ENCODE peak calls at places on chromosomes 1 and 21, in four cellular contexts. W is brain microvascular endothelial cell; K is pancreas; P is CD8-positive, alpha-beta memory T cell. L is an unnamed sample.

GRCh38 chr1:234638832-234639799 is 29.1 kb upstream of the IRF2BP2 start:
- DNase-seq in K (no peak), W (no peak), P (no peak), L (no peak)

GRCh38 chr1:240258910-240259309 is 167.2 kb downstream of the FMN2 start:
- DNase-seq in P (no peak), W (peak), K (no peak), L (peak)

GRCh38 chr1:1118893-1119220 is 3.0 kb upstream of the C1orf159 start:
- DNase-seq in P (no peak), K (no peak), W (no peak), L (no peak)

GRCh38 chr1:188778578-188778977 is 1699.1 kb downstream of the BRINP3 start:
- DNase-seq in W (no peak), P (no peak), K (no peak), L (no peak)

GRCh38 chr1:154478639-154479038 is 23.4 kb upstream of the TDRD10 start:
- DNase-seq in P (no peak), W (no peak), K (no peak), L (peak)

GRCh38 chr1:217881607-217882332 is 250.6 kb downstream of the SPATA17 start:
- DNase-seq in P (no peak), W (no peak), K (no peak), L (peak)

GRCh38 chr1:90114521-90115141 is 119.7 kb downstream of the ZNF326 start:
- DNase-seq in K (no peak), P (no peak), W (peak), L (peak)

GRCh38 chr1:182629674-182630073 is 25.5 kb upstream of the RGS16 start:
- DNase-seq in W (no peak), P (peak), K (no peak), L (no peak)

GRCh38 chr1:3483801-3484444 is 29.5 kb downstream of the ARHGEF16 start:
- DNase-seq in K (no peak), P (no peak), W (no peak), L (peak)

GRCh38 chr1:190583862-190584261 is 106.2 kb upstream of the BRINP3 start:
- DNase-seq in P (no peak), W (no peak), K (no peak), L (no peak)

GRCh38 chr1:205510951-205511330 is 6.5 kb downstream of the CDK18 start:
- DNase-seq in K (no peak), W (no peak), P (no peak), L (no peak)

GRCh38 chr1:116521186-116521585 is 49.6 kb downstream of the CD58 start:
- DNase-seq in K (no peak), P (no peak), W (peak), L (peak)

GRCh38 chr1:226633541-226634155 is 85.1 kb downstream of the STUM start:
- DNase-seq in P (no peak), K (no peak), W (no peak), L (no peak)

GRCh38 chr1:8625480-8625879 is 192.0 kb downstream of the RERE start:
- DNase-seq in P (no peak), K (no peak), W (no peak), L (no peak)

GRCh38 chr1:99590578-99591209 is 55.2 kb upstream of the PALMD start:
- DNase-seq in K (no peak), W (peak), P (no peak), L (peak)

GRCh38 chr21:41582866-41583265 is 74.9 kb upstream of the TMPRSS2 start:
- DNase-seq in K (no peak), W (no peak), P (no peak), L (no peak)

GRCh38 chr1:218479436-218480115 is 134.4 kb downstream of the TGFB2 start:
- DNase-seq in P (no peak), K (no peak), W (peak), L (peak)

GRCh38 chr1:69982992-69983391 is 222.4 kb downstream of the LRRC40 start:
- DNase-seq in K (no peak), W (peak), P (no peak), L (peak)

GRCh38 chr1:52268372-52268771 is 97.6 kb downstream of the CC2D1B start:
- DNase-seq in K (no peak), P (no peak), W (peak), L (peak)

GRCh38 chr1:81695741-81696140 is 105.0 kb upstream of the ADGRL2 start:
- DNase-seq in K (no peak), W (peak), P (no peak), L (peak)

GRCh38 chr1:50646526-50646925 is 223.3 kb upstream of the DMRTA2 start:
- DNase-seq in W (no peak), K (no peak), P (no peak), L (no peak)

GRCh38 chr1:19484793-19485361 is 462 bp downstream of the CAPZB start:
- DNase-seq in P (no peak), K (no peak), W (no peak), L (no peak)

GRCh38 chr1:169100883-169101214 is 5.6 kb upstream of the ATP1B1 start:
- DNase-seq in W (no peak), K (no peak), P (no peak), L (no peak)

GRCh38 chr1:1671365-1672119 is 12.7 kb upstream of the CDK11B start:
- DNase-seq in P (no peak), W (no peak), K (peak), L (no peak)

GRCh38 chr1:4931486-4931885 is 277.1 kb downstream of the AJAP1 start:
- DNase-seq in K (no peak), W (peak), P (no peak), L (no peak)

GRCh38 chr1:196400478-196401453 is 207.5 kb downstream of the KCNT2 start:
- DNase-seq in W (peak), K (no peak), P (no peak), L (peak)

GRCh38 chr21:16573581-16573980 is 843.8 kb downstream of the USP25 start:
- DNase-seq in W (peak), K (no peak), P (no peak), L (peak)

GRCh38 chr1:43706598-43707190 is 642 bp upstream of the ST3GAL3 start:
- DNase-seq in P (no peak), K (no peak), W (no peak), L (peak)

GRCh38 chr1:154931940-154932487 is 4.5 kb downstream of the PMVK start:
- DNase-seq in P (no peak), W (no peak), K (no peak), L (no peak)

GRCh38 chr1:187244623-187245022 is 415.9 kb downstream of the PLA2G4A start:
- DNase-seq in P (no peak), W (no peak), K (no peak), L (peak)

GRCh38 chr1:165871311-165872067 is 44.1 kb downstream of the UCK2 start:
- DNase-seq in K (no peak), W (peak), P (peak), L (peak)

GRCh38 chr1:162564762-162565218 is 3.3 kb downstream of the UAP1 start:
- DNase-seq in P (no peak), K (no peak), W (no peak), L (peak)

GRCh38 chr1:51518033-51518729 is 885 bp downstream of the EPS15 start:
- DNase-seq in P (peak), K (peak), W (no peak), L (peak)

GRCh38 chr1:192986110-192986747 is 72.9 kb downstream of the UCHL5 start:
- DNase-seq in P (no peak), W (peak), K (no peak), L (peak)

GRCh38 chr1:43980255-43981134 is 1.5 kb downstream of the B4GALT2 start:
- DNase-seq in W (no peak), K (peak), P (no peak), L (peak)

GRCh38 chr1:173002891-173003582 is 47.7 kb downstream of the TNFSF18 start:
- DNase-seq in W (peak), K (no peak), P (no peak), L (peak)

GRCh38 chr1:156104861-156105546 is 9.5 kb upstream of the LMNA start:
- DNase-seq in K (no peak), P (no peak), W (no peak), L (peak)

L was measured in cardiac fibroblast.